ENCODE peak calls at places on chromosomes 2 and 18, in six cellular contexts. E, B, A, Z, W and R are unnamed samples.
A peak's percentile ranks its signal among the peaks of the same experiment; 100 is the strongest.

GRCh38 chr2:164967781-164968228 is 12.5 kb upstream of the SLC38A11 start:
- DNase-seq in E (peak; percentile 99), B (no peak), A (no peak), Z (peak; percentile 89), W (peak; percentile 29), R (peak; percentile 91)

GRCh38 chr2:23350026-23350791 is 34.8 kb upstream of the KLHL29 start:
- DNase-seq in E (no peak), B (no peak), A (no peak), Z (no peak), W (no peak), R (no peak)

GRCh38 chr2:146879882-146880281 is 964.9 kb upstream of the ACVR2A start:
- DNase-seq in E (no peak), B (no peak), A (no peak), Z (no peak), W (no peak), R (no peak)

GRCh38 chr2:218218409-218219185 is 1.6 kb downstream of the ARPC2 start:
- DNase-seq in E (no peak), B (no peak), A (no peak), Z (no peak), W (no peak), R (peak; percentile 44)

GRCh38 chr18:24470022-24470618 is 9.7 kb downstream of the HRH4 start:
- DNase-seq in E (no peak), B (no peak), A (no peak), Z (no peak), W (no peak), R (no peak)

GRCh38 chr2:25159947-25160346 is 8.4 kb downstream of the POMC start:
- DNase-seq in E (peak; percentile 18), B (peak; percentile 77), A (no peak), Z (peak; percentile 48), W (no peak), R (peak; percentile 71)

GRCh38 chr2:46334389-46335345 is 37.5 kb downstream of the EPAS1 start:
- DNase-seq in E (peak; percentile 98), B (no peak), A (no peak), Z (peak; percentile 96), W (no peak), R (no peak)

GRCh38 chr2:199207011-199207410 is 250.7 kb downstream of the SATB2 start:
- DNase-seq in E (no peak), B (no peak), A (no peak), Z (no peak), W (no peak), R (no peak)

GRCh38 chr2:62344472-62344871 is 148.6 kb downstream of the B3GNT2 start:
- DNase-seq in E (no peak), B (no peak), A (no peak), Z (no peak), W (no peak), R (no peak)

GRCh38 chr18:8771930-8772329 is 66.6 kb downstream of the MTCL1 start:
- DNase-seq in E (no peak), B (no peak), A (no peak), Z (no peak), W (no peak), R (no peak)

GRCh38 chr18:79945118-79946042 is 6.1 kb downstream of the SLC66A2 start:
- DNase-seq in E (no peak), B (peak; percentile 24), A (no peak), Z (no peak), W (no peak), R (no peak)

GRCh38 chr2:238720232-238720672 is 127.6 kb upstream of the TWIST2 start:
- DNase-seq in E (peak; percentile 19), B (peak; percentile 90), A (peak; percentile 35), Z (no peak), W (peak; percentile 43), R (peak; percentile 79)

GRCh38 chr2:165539985-165540384 is 70.5 kb downstream of the CSRNP3 start:
- DNase-seq in E (no peak), B (no peak), A (no peak), Z (no peak), W (no peak), R (no peak)

GRCh38 chr2:189798312-189799029 is 14.2 kb downstream of the PMS1 start:
- DNase-seq in E (peak; percentile 74), B (no peak), A (no peak), Z (peak; percentile 46), W (no peak), R (no peak)

GRCh38 chr2:227785293-227785692 is 28.3 kb upstream of the CCL20 start:
- DNase-seq in E (no peak), B (no peak), A (no peak), Z (no peak), W (no peak), R (no peak)

GRCh38 chr18:68916734-68917133 is 118.9 kb downstream of the CCDC102B start:
- DNase-seq in E (no peak), B (no peak), A (no peak), Z (no peak), W (no peak), R (no peak)

GRCh38 chr2:6975988-6976387 is 58.8 kb downstream of the RNF144A start:
- DNase-seq in E (no peak), B (no peak), A (no peak), Z (peak; percentile 28), W (no peak), R (no peak)

GRCh38 chr18:13513015-13513414 is 213.3 kb downstream of the FAM210A start:
- DNase-seq in E (no peak), B (no peak), A (no peak), Z (no peak), W (no peak), R (no peak)

GRCh38 chr2:197315371-197315770 is 4.8 kb upstream of the ANKRD44 start:
- DNase-seq in E (no peak), B (no peak), A (no peak), Z (no peak), W (no peak), R (peak; percentile 46)

GRCh38 chr2:109450574-109451265 is 163.0 kb downstream of the SEPTIN10 start:
- DNase-seq in E (no peak), B (no peak), A (no peak), Z (no peak), W (no peak), R (no peak)

DNA sequence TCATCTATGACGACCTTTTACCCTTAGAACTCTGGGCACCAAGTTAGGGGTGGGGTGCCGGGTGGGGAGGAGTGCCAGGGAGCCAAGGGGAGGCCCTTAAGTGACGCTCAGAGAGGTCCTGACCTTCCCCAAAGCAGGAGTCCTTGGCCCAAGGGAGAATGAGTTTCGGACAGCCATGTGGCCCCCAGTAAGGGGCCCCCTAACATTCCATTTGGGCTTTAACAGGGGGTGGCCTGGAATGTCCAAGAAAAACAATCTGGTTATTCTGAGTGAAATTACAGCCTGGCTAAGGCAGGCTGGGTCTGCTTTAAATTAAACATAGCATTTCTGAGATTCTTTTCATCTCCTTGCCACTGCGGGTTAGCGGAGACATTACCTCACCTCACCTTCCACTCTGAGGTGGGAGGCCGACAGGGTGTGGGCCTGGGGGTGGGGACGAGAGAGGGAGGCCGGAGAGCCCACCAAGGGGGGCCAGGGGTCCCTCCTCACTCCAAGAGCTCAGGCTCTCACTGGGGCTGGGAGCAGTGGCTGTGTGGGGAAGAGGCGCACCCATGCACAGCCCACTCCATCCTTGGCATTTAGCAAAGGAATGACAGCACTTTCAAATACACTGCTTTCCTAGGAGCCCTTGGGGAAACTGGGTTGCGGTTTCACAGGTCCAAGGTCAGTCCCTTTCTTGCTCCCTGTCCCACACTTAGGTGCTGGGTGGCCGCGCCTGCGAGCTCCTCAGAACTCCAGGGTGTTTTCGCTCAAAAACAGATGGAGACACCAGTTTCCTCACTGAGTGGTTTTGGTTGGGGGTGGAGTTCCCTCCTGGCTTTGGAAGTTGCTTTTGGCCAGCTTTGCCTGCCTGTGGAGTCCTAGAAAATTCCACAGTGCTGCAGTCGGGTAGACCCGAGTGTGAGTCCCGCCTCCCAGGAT is 107.4 kb downstream of the POLR1A start:
- DNase-seq in E (peak; percentile 56), B (peak; percentile 27), A (no peak), Z (peak; percentile 57), W (no peak), R (peak; percentile 66)
- H3K27ac ChIP-seq in E (peak overlapping the region; percentile 93), B (no peak overlapping the region), A (no peak overlapping the region), Z (peak overlapping the region; percentile 94), W (no peak overlapping the region), R (peak overlapping the region; percentile 93)

GRCh38 chr2:192253692-192254091 is 59.0 kb upstream of the TMEFF2 start:
- DNase-seq in E (no peak), B (no peak), A (no peak), Z (no peak), W (no peak), R (no peak)

GRCh38 chr2:192246297-192246696 is 51.6 kb upstream of the TMEFF2 start:
- DNase-seq in E (no peak), B (no peak), A (no peak), Z (no peak), W (no peak), R (no peak)

GRCh38 chr2:192254444-192254843 is 59.7 kb upstream of the TMEFF2 start:
- DNase-seq in E (no peak), B (no peak), A (no peak), Z (no peak), W (no peak), R (no peak)

GRCh38 chr2:192247456-192247855 is 52.7 kb upstream of the TMEFF2 start:
- DNase-seq in E (peak; percentile 34), B (no peak), A (no peak), Z (no peak), W (no peak), R (no peak)

GRCh38 chr2:192250961-192251360 is 56.2 kb upstream of the TMEFF2 start:
- DNase-seq in E (no peak), B (no peak), A (no peak), Z (no peak), W (no peak), R (no peak)
- H2BK120ac ChIP-seq in E (no peak overlapping the region), B (no peak overlapping the region), A (no peak overlapping the region), Z (no peak overlapping the region), W (no peak overlapping the region), R (no peak overlapping the region)

DNA sequence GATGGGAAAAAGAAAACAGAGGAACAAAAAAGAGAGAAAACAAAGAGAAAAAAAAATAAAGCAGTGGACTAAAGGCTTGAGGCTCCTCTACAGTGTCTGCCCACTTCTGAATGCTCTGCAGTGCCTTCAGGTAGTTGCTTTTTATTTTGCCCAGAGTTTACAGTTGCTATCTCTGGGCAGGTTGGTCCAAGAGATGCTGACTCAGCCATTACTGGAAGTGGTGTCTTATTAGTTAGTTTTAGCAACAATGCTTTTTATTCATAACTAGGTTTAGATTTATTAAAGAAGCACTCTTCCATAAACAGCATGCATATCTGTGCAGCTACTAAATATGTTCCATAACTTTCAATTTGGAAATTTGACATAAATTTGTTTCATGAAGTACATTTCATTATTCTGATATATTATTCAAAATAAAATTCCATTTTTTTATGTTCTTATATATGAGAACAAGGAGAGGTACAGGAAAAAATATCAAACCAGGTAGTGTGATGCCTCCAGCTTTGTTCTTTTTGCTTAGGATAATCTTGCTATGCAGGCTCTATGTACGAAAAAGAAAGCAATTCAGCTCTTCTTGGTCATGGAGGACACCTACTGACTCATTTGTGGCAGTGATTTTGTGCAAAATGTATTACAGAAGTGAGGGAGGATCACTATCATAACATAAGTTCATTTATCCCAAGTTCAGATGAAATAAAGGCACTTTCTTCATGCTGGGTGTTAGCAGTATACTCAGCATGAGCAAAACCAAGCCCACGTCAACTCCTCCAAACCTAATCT is 69.5 kb downstream of the RPIA start:
- DNase-seq in E (no peak), B (no peak), A (no peak), Z (no peak), W (no peak), R (no peak)
- H4K91ac ChIP-seq in E (no peak overlapping the region), B (no peak overlapping the region), A (no peak overlapping the region), Z (no peak overlapping the region), W (no peak overlapping the region), R (no peak overlapping the region)

DNA sequence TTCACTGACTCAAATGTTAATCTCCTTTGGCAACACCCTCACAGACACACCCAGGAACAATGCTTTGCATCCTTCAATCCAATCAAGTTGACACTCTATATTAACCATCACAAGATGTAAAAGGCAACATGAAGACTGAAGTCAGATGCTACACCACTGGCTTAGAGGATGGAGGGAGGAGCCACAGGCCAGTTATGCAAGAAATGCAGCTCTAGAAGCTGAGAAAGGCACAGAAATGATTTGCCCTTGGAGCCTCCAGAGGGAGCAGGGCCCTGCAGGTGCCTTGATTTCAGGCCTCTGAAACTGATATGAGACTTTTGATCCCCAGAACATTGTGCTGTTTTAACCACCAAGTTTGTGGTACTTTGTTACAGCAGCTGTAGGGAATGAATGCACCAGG is 276.3 kb downstream of the KCNS3 start:
- DNase-seq in E (no peak), B (no peak), A (no peak), Z (no peak), W (no peak), R (no peak)
- H3K27ac ChIP-seq in E (no peak overlapping the region), B (no peak overlapping the region), A (no peak overlapping the region), Z (no peak overlapping the region), W (no peak overlapping the region), R (no peak overlapping the region)